ENCODE peak calls at places on chromosomes 7 and 10, in six cellular contexts. One of them, this sample, is unnamed. For H3K4me1, the result is how much of the 10 kb centered on the place peaks cover.

GRCh38 chr7:11458736-11459483 is 373.1 kb downstream of the THSD7A start:
- DNase-seq in right atrium auricular region: no peak
- DNase-seq in colonic mucosa: no peak
- DNase-seq in NT2/D1: no peak
- DNase-seq in fibroblast of lung: peak
- DNase-seq in aorta: no peak
- DNase-seq in this sample: no peak

GRCh38 chr7:38731195-38731594 is 100.0 kb upstream of the AMPH start:
- DNase-seq in right atrium auricular region: no peak
- DNase-seq in colonic mucosa: no peak
- DNase-seq in NT2/D1: no peak
- DNase-seq in fibroblast of lung: peak
- DNase-seq in aorta: no peak
- DNase-seq in this sample: no peak

GRCh38 chr10:113665806-113666354 is 2.0 kb upstream of the NRAP start:
- DNase-seq in right atrium auricular region: no peak
- DNase-seq in colonic mucosa: no peak
- DNase-seq in NT2/D1: no peak
- DNase-seq in fibroblast of lung: peak
- DNase-seq in aorta: no peak
- DNase-seq in this sample: peak

GRCh38 chr7:128076831-128077271 is 45.6 kb upstream of the LRRC4 start:
- DNase-seq in right atrium auricular region: peak
- DNase-seq in colonic mucosa: peak
- DNase-seq in NT2/D1: no peak
- DNase-seq in fibroblast of lung: no peak
- DNase-seq in aorta: peak
- DNase-seq in this sample: no peak

GRCh38 chr10:24811906-24812305 is 88.2 kb upstream of the ARHGAP21 start:
- DNase-seq in right atrium auricular region: no peak
- DNase-seq in colonic mucosa: no peak
- DNase-seq in NT2/D1: no peak
- DNase-seq in fibroblast of lung: peak
- DNase-seq in aorta: no peak
- DNase-seq in this sample: no peak

GRCh38 chr7:138663741-138664710 is 37.1 kb downstream of the SVOPL start:
- DNase-seq in right atrium auricular region: no peak
- DNase-seq in colonic mucosa: peak
- DNase-seq in NT2/D1: no peak
- DNase-seq in fibroblast of lung: no peak
- DNase-seq in aorta: no peak
- DNase-seq in this sample: peak

GRCh38 chr10:22649390-22649841 is 65.0 kb downstream of the PIP4K2A start:
- DNase-seq in right atrium auricular region: no peak
- DNase-seq in colonic mucosa: no peak
- DNase-seq in NT2/D1: no peak
- DNase-seq in fibroblast of lung: no peak
- DNase-seq in aorta: no peak
- DNase-seq in this sample: no peak

GRCh38 chr10:32577448-32577847 is 131.5 kb downstream of the CCDC7 start:
- DNase-seq in right atrium auricular region: no peak
- DNase-seq in colonic mucosa: no peak
- DNase-seq in NT2/D1: no peak
- DNase-seq in fibroblast of lung: peak
- DNase-seq in aorta: no peak
- DNase-seq in this sample: no peak

GRCh38 chr7:127845497-127846214 is 185.6 kb downstream of the LRRC4 start:
- DNase-seq in right atrium auricular region: no peak
- DNase-seq in colonic mucosa: no peak
- DNase-seq in NT2/D1: no peak
- DNase-seq in fibroblast of lung: peak
- DNase-seq in aorta: no peak
- DNase-seq in this sample: no peak

GRCh38 chr10:103241262-103242011 is 4.2 kb upstream of the RPEL1 start:
- DNase-seq in right atrium auricular region: no peak
- DNase-seq in colonic mucosa: peak
- DNase-seq in NT2/D1: no peak
- DNase-seq in fibroblast of lung: peak
- DNase-seq in aorta: no peak
- DNase-seq in this sample: no peak

GRCh38 chr7:159125104-159125943 is 19.3 kb downstream of the VIPR2 start:
- DNase-seq in right atrium auricular region: no peak
- DNase-seq in colonic mucosa: no peak
- DNase-seq in NT2/D1: no peak
- DNase-seq in fibroblast of lung: no peak
- DNase-seq in aorta: peak
- DNase-seq in this sample: no peak

GRCh38 chr10:70626056-70626455 is 23.5 kb upstream of the PRF1 start:
- DNase-seq in right atrium auricular region: no peak
- DNase-seq in colonic mucosa: no peak
- DNase-seq in NT2/D1: no peak
- DNase-seq in fibroblast of lung: no peak
- DNase-seq in aorta: no peak
- DNase-seq in this sample: no peak

GRCh38 chr7:17239683-17240521 is 58.5 kb upstream of the AHR start:
- DNase-seq in right atrium auricular region: no peak
- DNase-seq in colonic mucosa: no peak
- DNase-seq in NT2/D1: no peak
- DNase-seq in fibroblast of lung: peak
- DNase-seq in aorta: no peak
- DNase-seq in this sample: no peak

GRCh38 chr7:125670926-125671572 is 741.4 kb upstream of the POT1 start:
- DNase-seq in right atrium auricular region: no peak
- DNase-seq in colonic mucosa: no peak
- DNase-seq in NT2/D1: peak
- DNase-seq in fibroblast of lung: peak
- DNase-seq in aorta: no peak
- DNase-seq in this sample: peak

GRCh38 chr7:159177270-159178036 is 32.8 kb upstream of the VIPR2 start:
- DNase-seq in right atrium auricular region: no peak
- DNase-seq in colonic mucosa: no peak
- DNase-seq in NT2/D1: no peak
- DNase-seq in fibroblast of lung: no peak
- DNase-seq in aorta: no peak
- DNase-seq in this sample: no peak

GRCh38 chr7:154842608-154843007 is 160.3 kb downstream of the PAXIP1 start:
- DNase-seq in right atrium auricular region: no peak
- DNase-seq in colonic mucosa: no peak
- DNase-seq in NT2/D1: no peak
- DNase-seq in fibroblast of lung: peak
- DNase-seq in aorta: no peak
- DNase-seq in this sample: no peak

GRCh38 chr7:82443044-82443800 is at the start of gene CACNA2D1:
- DNase-seq in right atrium auricular region: no peak
- DNase-seq in colonic mucosa: peak
- DNase-seq in NT2/D1: no peak
- DNase-seq in fibroblast of lung: peak
- DNase-seq in aorta: peak
- DNase-seq in this sample: peak

GRCh38 chr7:117193564-117193963 is 129.3 kb downstream of the WNT2 start:
- DNase-seq in right atrium auricular region: no peak
- DNase-seq in colonic mucosa: no peak
- DNase-seq in NT2/D1: no peak
- DNase-seq in fibroblast of lung: peak
- DNase-seq in aorta: no peak
- DNase-seq in this sample: no peak

GRCh38 chr7:44162785-44163395 is 21.8 kb upstream of the MYL7 start:
- DNase-seq in right atrium auricular region: no peak
- DNase-seq in colonic mucosa: no peak
- DNase-seq in NT2/D1: no peak
- DNase-seq in fibroblast of lung: no peak
- DNase-seq in aorta: peak
- DNase-seq in this sample: no peak

DNA sequence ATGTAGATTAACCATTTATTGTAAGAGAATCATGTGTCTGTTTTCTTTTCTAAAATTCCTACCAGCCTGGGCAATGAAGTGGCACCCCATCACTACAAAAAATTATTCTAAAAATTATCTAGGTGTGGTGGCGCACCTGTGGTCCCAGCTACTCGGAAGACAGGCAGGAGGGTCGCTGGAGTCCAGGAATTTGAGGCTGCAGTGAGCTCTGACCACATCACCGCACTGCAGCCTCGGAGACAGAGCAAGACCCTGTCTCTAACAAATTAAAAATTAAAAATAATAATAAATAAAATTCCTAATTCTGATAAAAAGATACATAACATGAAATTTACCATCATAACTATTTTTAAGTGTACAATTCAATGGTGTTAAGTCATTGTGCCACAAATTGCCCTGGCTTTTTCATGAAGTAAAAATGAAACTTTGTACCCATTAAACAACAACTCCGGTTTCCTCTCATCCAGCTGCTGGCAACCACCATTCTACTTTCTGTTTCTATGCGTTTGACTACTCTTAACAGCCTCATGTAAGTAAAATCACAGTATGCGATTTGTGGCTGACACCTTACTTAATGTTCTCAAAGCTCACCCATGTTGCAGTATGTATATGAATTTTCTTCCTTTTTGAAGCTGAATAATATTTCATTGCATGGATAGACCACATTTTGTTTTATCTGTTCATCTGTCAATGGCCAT is 20.6 kb upstream of the USP6NL start:
- DNase-seq in right atrium auricular region: no peak
- DNase-seq in colonic mucosa: no peak
- DNase-seq in NT2/D1: no peak
- DNase-seq in fibroblast of lung: no peak
- DNase-seq in aorta: no peak
- DNase-seq in this sample: no peak
- H3K4me1 ChIP-seq in right atrium auricular region: under half
- H3K4me1 ChIP-seq in colonic mucosa: under half
- H3K4me1 ChIP-seq in NT2/D1: under half
- H3K4me1 ChIP-seq in fibroblast of lung: under half
- H3K4me1 ChIP-seq in aorta: under half
- H3K4me1 ChIP-seq in this sample: under half

GRCh38 chr10:34581871-34582532 is 233.1 kb downstream of the PARD3 start:
- DNase-seq in right atrium auricular region: no peak
- DNase-seq in colonic mucosa: no peak
- DNase-seq in NT2/D1: no peak
- DNase-seq in fibroblast of lung: peak
- DNase-seq in aorta: no peak
- DNase-seq in this sample: no peak

GRCh38 chr10:34585422-34586115 is 229.5 kb downstream of the PARD3 start:
- DNase-seq in right atrium auricular region: no peak
- DNase-seq in colonic mucosa: no peak
- DNase-seq in NT2/D1: no peak
- DNase-seq in fibroblast of lung: no peak
- DNase-seq in aorta: no peak
- DNase-seq in this sample: no peak

GRCh38 chr10:34587002-34587740 is 227.9 kb downstream of the PARD3 start:
- DNase-seq in right atrium auricular region: no peak
- DNase-seq in colonic mucosa: no peak
- DNase-seq in NT2/D1: no peak
- DNase-seq in fibroblast of lung: peak
- DNase-seq in aorta: no peak
- DNase-seq in this sample: no peak

GRCh38 chr10:34580643-34581042 is 234.5 kb downstream of the PARD3 start:
- DNase-seq in right atrium auricular region: no peak
- DNase-seq in colonic mucosa: no peak
- DNase-seq in NT2/D1: no peak
- DNase-seq in fibroblast of lung: peak
- DNase-seq in aorta: no peak
- DNase-seq in this sample: peak

DNA sequence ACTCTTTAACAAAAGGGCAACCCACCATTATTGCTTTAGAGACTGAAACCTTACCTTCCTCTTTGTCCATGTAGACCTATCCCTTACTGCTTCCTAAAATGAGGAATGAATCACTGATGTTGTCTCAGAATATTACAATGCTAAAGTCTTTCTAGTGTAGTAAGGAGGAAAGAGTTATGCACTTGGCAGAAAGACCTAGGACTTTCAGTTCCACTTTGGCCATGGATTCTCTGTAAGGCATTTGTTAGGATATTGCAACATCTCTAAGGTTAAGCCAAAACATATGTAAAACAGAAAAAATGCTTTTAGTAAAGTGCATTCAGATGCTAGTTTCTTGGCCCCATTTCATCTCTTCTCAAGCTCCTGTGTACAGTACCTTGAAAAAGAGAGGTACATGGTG is 230.9 kb downstream of the PARD3 start:
- DNase-seq in right atrium auricular region: no peak
- DNase-seq in colonic mucosa: no peak
- DNase-seq in NT2/D1: no peak
- DNase-seq in fibroblast of lung: peak
- DNase-seq in aorta: no peak
- DNase-seq in this sample: no peak
- H3K4me1 ChIP-seq in right atrium auricular region: under half
- H3K4me1 ChIP-seq in colonic mucosa: under half
- H3K4me1 ChIP-seq in NT2/D1: under half
- H3K4me1 ChIP-seq in fibroblast of lung: under half
- H3K4me1 ChIP-seq in aorta: under half
- H3K4me1 ChIP-seq in this sample: under half

GRCh38 chr7:111089822-111090426 is 1.0 kb upstream of the LRRN3 start:
- DNase-seq in right atrium auricular region: no peak
- DNase-seq in colonic mucosa: no peak
- DNase-seq in NT2/D1: peak
- DNase-seq in fibroblast of lung: peak
- DNase-seq in aorta: no peak
- DNase-seq in this sample: peak
- H3K4me1 ChIP-seq in right atrium auricular region: under half
- H3K4me1 ChIP-seq in colonic mucosa: under half
- H3K4me1 ChIP-seq in NT2/D1: under half
- H3K4me1 ChIP-seq in fibroblast of lung: under half
- H3K4me1 ChIP-seq in aorta: under half
- H3K4me1 ChIP-seq in this sample: under half

GRCh38 chr7:46146454-46147255 is 225.6 kb upstream of the IGFBP3 start:
- DNase-seq in right atrium auricular region: no peak
- DNase-seq in colonic mucosa: no peak
- DNase-seq in NT2/D1: no peak
- DNase-seq in fibroblast of lung: peak
- DNase-seq in aorta: peak
- DNase-seq in this sample: no peak

GRCh38 chr7:46150202-46150601 is 229.1 kb upstream of the IGFBP3 start:
- DNase-seq in right atrium auricular region: no peak
- DNase-seq in colonic mucosa: no peak
- DNase-seq in NT2/D1: no peak
- DNase-seq in fibroblast of lung: no peak
- DNase-seq in aorta: no peak
- DNase-seq in this sample: no peak

GRCh38 chr7:46145412-46145811 is 224.3 kb upstream of the IGFBP3 start:
- DNase-seq in right atrium auricular region: no peak
- DNase-seq in colonic mucosa: no peak
- DNase-seq in NT2/D1: peak
- DNase-seq in fibroblast of lung: peak
- DNase-seq in aorta: no peak
- DNase-seq in this sample: no peak

GRCh38 chr7:46150721-46151120 is 229.6 kb upstream of the IGFBP3 start:
- DNase-seq in right atrium auricular region: no peak
- DNase-seq in colonic mucosa: no peak
- DNase-seq in NT2/D1: no peak
- DNase-seq in fibroblast of lung: peak
- DNase-seq in aorta: no peak
- DNase-seq in this sample: no peak

DNA sequence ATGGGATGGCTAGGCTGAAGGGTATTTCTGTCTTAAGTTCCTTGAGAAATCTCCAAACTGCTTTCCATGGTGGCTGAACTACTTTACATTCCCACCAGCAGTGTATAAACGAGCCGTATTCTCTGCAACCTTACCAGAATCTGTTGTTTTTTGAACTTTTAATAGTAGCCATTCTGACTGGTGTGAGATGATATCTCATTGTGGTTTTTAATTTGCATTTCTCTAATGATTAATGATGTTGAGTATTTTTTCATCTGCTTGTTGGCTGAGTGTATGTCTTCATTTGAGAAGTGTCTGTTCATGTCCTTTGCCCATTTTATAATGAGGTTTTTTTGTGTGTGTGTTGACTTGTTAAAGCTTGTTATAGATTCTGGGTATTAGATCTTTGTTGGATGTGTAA is 226.8 kb upstream of the IGFBP3 start:
- DNase-seq in right atrium auricular region: no peak
- DNase-seq in colonic mucosa: no peak
- DNase-seq in NT2/D1: no peak
- DNase-seq in fibroblast of lung: peak
- DNase-seq in aorta: no peak
- DNase-seq in this sample: no peak
- H3K4me1 ChIP-seq in right atrium auricular region: under half
- H3K4me1 ChIP-seq in colonic mucosa: under half
- H3K4me1 ChIP-seq in NT2/D1: under half
- H3K4me1 ChIP-seq in fibroblast of lung: under half
- H3K4me1 ChIP-seq in aorta: under half
- H3K4me1 ChIP-seq in this sample: under half

This sample was measured in HAP-1.